ENCODE peak calls at places on chromosomes 3 and 15, in ten cellular contexts. T is activated naive CD4-positive, alpha-beta T cell treated with anti-CD3 and anti-CD28 coated beads, Interleukin-2, amount 50 U/mL, for 72 hours; N is KBM-7; D is HFF-Myc; K is CD4-positive, alpha-beta T cell; J is cerebellar nuclear complex; O is T-cell; V is cardiac fibroblast; E is renal cortical epithelial cell; H is stimulated activated CD4-positive, alpha-beta T cell treated with anti-CD3 and anti-CD28 coated beads, Interleukin-2, amount 100 ng/mL, for 48 hours. F is an unnamed sample.

GRCh38 chr3:195892355-195893120 is 15.8 kb downstream of the TNK2 start:
- DNase-seq in D (no peak), K (no peak), V (peak; percentile 83), O (no peak), N (no peak), H (no peak), J (no peak), T (no peak), E (no peak), F (no peak)

GRCh38 chr3:72517804-72518442 is 330.3 kb downstream of the SHQ1 start:
- DNase-seq in O (no peak), E (no peak), K (no peak), D (no peak), H (no peak), J (no peak), V (peak; percentile 27), N (no peak), T (no peak), F (no peak)

GRCh38 chr3:71160800-71161546 is 422.6 kb downstream of the FOXP1 start:
- DNase-seq in J (no peak), D (no peak), K (no peak), V (no peak), T (no peak), E (peak; percentile 99), O (no peak), N (no peak), H (no peak), F (no peak)

GRCh38 chr3:38558864-38559263 is 62.7 kb downstream of the EXOG start:
- DNase-seq in N (no peak), H (no peak), D (no peak), K (no peak), E (no peak), J (no peak), T (peak; percentile 1), V (no peak), O (no peak), F (no peak)

GRCh38 chr3:107630779-107631178 is 108.0 kb downstream of the BBX start:
- DNase-seq in T (no peak), E (no peak), N (peak; percentile 25), D (no peak), V (no peak), H (no peak), J (no peak), O (no peak), K (no peak), F (no peak)

GRCh38 chr15:77140220-77140619 is 69.3 kb upstream of the TSPAN3 start:
- DNase-seq in N (no peak), V (no peak), O (no peak), D (no peak), T (no peak), E (no peak), H (no peak), J (no peak), K (no peak), F (no peak)

GRCh38 chr15:38455096-38455495 is 1.2 kb downstream of the FAM98B start:
- DNase-seq in K (no peak), H (no peak), N (peak; percentile 20), J (no peak), E (peak; percentile 23), O (no peak), T (no peak), V (peak; percentile 3), D (no peak), F (no peak)

GRCh38 chr15:38684461-38685000 is 119.9 kb upstream of the RASGRP1 start:
- DNase-seq in E (no peak), D (no peak), O (no peak), K (no peak), H (no peak), J (no peak), N (no peak), V (no peak), T (no peak), F (no peak)

GRCh38 chr3:47515864-47516319 is 2.4 kb upstream of the ELP6 start:
- DNase-seq in V (no peak), H (no peak), O (no peak), J (no peak), T (no peak), D (no peak), K (no peak), N (peak; percentile 44), E (no peak), F (no peak)

GRCh38 chr15:37973856-37974255 is 39.4 kb downstream of the TMCO5A start:
- DNase-seq in D (no peak), E (no peak), O (no peak), H (no peak), K (no peak), J (no peak), V (no peak), T (no peak), N (no peak), F (no peak)

GRCh38 chr15:32669870-32670623 is 28.5 kb downstream of the SCG5 start:
- DNase-seq in E (peak; percentile 85), H (no peak), N (no peak), O (no peak), T (no peak), J (no peak), V (peak; percentile 85), D (no peak), K (no peak), F (peak; percentile 89)

GRCh38 chr3:188458761-188459160 is 304.8 kb downstream of the LPP start:
- DNase-seq in D (no peak), H (no peak), E (no peak), T (no peak), K (no peak), O (no peak), V (no peak), J (no peak), N (no peak), F (no peak)